ENCODE peak calls at places on chromosome 14, in five cellular contexts. One of them, this sample, is unnamed.

GRCh38 chr14:90275820-90276219 is 19.5 kb downstream of the PSMC1 start:
- DNase-seq in HuH-7.5: no peak
- DNase-seq in GM12865: no peak
- DNase-seq in non-pigmented ciliary epithelial cell: peak; percentile 70
- DNase-seq in GM23248: no peak
- DNase-seq in this sample: no peak

GRCh38 chr14:75234173-75234855 is 44.3 kb upstream of the FOS start:
- DNase-seq in GM23248: peak; percentile 67
- DNase-seq in HuH-7.5: no peak
- DNase-seq in non-pigmented ciliary epithelial cell: peak; percentile 89
- DNase-seq in GM12865: no peak
- DNase-seq in this sample: no peak

GRCh38 chr14:101235042-101235871 is 326.0 kb upstream of the DIO3 start:
- DNase-seq in non-pigmented ciliary epithelial cell: no peak
- DNase-seq in HuH-7.5: peak; percentile 71
- DNase-seq in GM23248: peak; percentile 70
- DNase-seq in GM12865: peak; percentile 11
- DNase-seq in this sample: no peak

GRCh38 chr14:72104011-72104613 is 171.9 kb downstream of the RGS6 start:
- DNase-seq in GM23248: peak; percentile 19
- DNase-seq in HuH-7.5: no peak
- DNase-seq in GM12865: peak; percentile 59
- DNase-seq in non-pigmented ciliary epithelial cell: no peak
- DNase-seq in this sample: no peak

GRCh38 chr14:51962678-51963077 is 26.7 kb upstream of the RTRAF start:
- DNase-seq in HuH-7.5: no peak
- DNase-seq in GM23248: peak; percentile 24
- DNase-seq in GM12865: no peak
- DNase-seq in non-pigmented ciliary epithelial cell: no peak
- DNase-seq in this sample: no peak

GRCh38 chr14:86777950-86778602 is 1214.9 kb downstream of the GALC start:
- DNase-seq in non-pigmented ciliary epithelial cell: peak; percentile 37
- DNase-seq in HuH-7.5: no peak
- DNase-seq in GM23248: no peak
- DNase-seq in GM12865: no peak
- DNase-seq in this sample: peak; percentile 55

GRCh38 chr14:24143511-24143910 is 2.1 kb upstream of the EMC9 start:
- DNase-seq in non-pigmented ciliary epithelial cell: no peak
- DNase-seq in GM23248: peak; percentile 87
- DNase-seq in GM12865: no peak
- DNase-seq in HuH-7.5: no peak
- DNase-seq in this sample: no peak

GRCh38 chr14:58547649-58548048 is 90.1 kb upstream of the DACT1 start:
- DNase-seq in non-pigmented ciliary epithelial cell: no peak
- DNase-seq in HuH-7.5: no peak
- DNase-seq in GM23248: no peak
- DNase-seq in GM12865: no peak
- DNase-seq in this sample: no peak

GRCh38 chr14:33567003-33567735 is 383.7 kb downstream of the EGLN3 start:
- DNase-seq in HuH-7.5: no peak
- DNase-seq in non-pigmented ciliary epithelial cell: no peak
- DNase-seq in GM12865: no peak
- DNase-seq in GM23248: no peak
- DNase-seq in this sample: no peak

GRCh38 chr14:77102154-77102553 is 4.1 kb downstream of the CIPC start:
- DNase-seq in GM12865: no peak
- DNase-seq in non-pigmented ciliary epithelial cell: no peak
- DNase-seq in GM23248: no peak
- DNase-seq in HuH-7.5: no peak
- DNase-seq in this sample: no peak

GRCh38 chr14:22291406-22291805 is 297.6 kb downstream of the DAD1 start:
- DNase-seq in HuH-7.5: no peak
- DNase-seq in non-pigmented ciliary epithelial cell: no peak
- DNase-seq in GM23248: peak; percentile 3
- DNase-seq in GM12865: no peak
- DNase-seq in this sample: no peak

GRCh38 chr14:104282332-104283196 is 144.2 kb downstream of the KIF26A start:
- DNase-seq in GM23248: no peak
- DNase-seq in non-pigmented ciliary epithelial cell: no peak
- DNase-seq in GM12865: no peak
- DNase-seq in HuH-7.5: no peak
- DNase-seq in this sample: no peak

GRCh38 chr14:49861581-49861922 is 9.0 kb upstream of the NEMF start:
- DNase-seq in GM12865: peak; percentile 83
- DNase-seq in HuH-7.5: no peak
- DNase-seq in non-pigmented ciliary epithelial cell: peak; percentile 40
- DNase-seq in GM23248: peak; percentile 86
- DNase-seq in this sample: peak; percentile 73

GRCh38 chr14:58395815-58396626 is at the start of gene TOMM20L:
- DNase-seq in GM12865: peak; percentile 83
- DNase-seq in HuH-7.5: peak; percentile 83
- DNase-seq in non-pigmented ciliary epithelial cell: no peak
- DNase-seq in GM23248: peak; percentile 83
- DNase-seq in this sample: no peak

GRCh38 chr14:68476212-68476964 is 316.5 kb downstream of the ZFP36L1 start:
- DNase-seq in non-pigmented ciliary epithelial cell: peak; percentile 89
- DNase-seq in HuH-7.5: no peak
- DNase-seq in GM23248: peak; percentile 96
- DNase-seq in GM12865: peak; percentile 92
- DNase-seq in this sample: peak; percentile 85

GRCh38 chr14:24535737-24536136 is 27.7 kb upstream of the CMA1 start:
- DNase-seq in non-pigmented ciliary epithelial cell: no peak
- DNase-seq in GM23248: no peak
- DNase-seq in GM12865: peak; percentile 17
- DNase-seq in HuH-7.5: no peak
- DNase-seq in this sample: no peak

GRCh38 chr14:31059152-31059924 is 33.2 kb upstream of the STRN3 start:
- DNase-seq in non-pigmented ciliary epithelial cell: peak; percentile 76
- DNase-seq in HuH-7.5: peak; percentile 40
- DNase-seq in GM23248: peak; percentile 85
- DNase-seq in GM12865: no peak
- DNase-seq in this sample: peak; percentile 44

GRCh38 chr14:20687362-20688166 is 1.0 kb upstream of the ANG start:
- DNase-seq in HuH-7.5: no peak
- DNase-seq in GM23248: no peak
- DNase-seq in GM12865: no peak
- DNase-seq in non-pigmented ciliary epithelial cell: no peak
- DNase-seq in this sample: no peak

GRCh38 chr14:53190938-53191337 is 37.8 kb upstream of the DDHD1 start:
- DNase-seq in non-pigmented ciliary epithelial cell: no peak
- DNase-seq in GM23248: peak; percentile 28
- DNase-seq in GM12865: peak; percentile 44
- DNase-seq in HuH-7.5: no peak
- DNase-seq in this sample: no peak

GRCh38 chr14:34110531-34110930 is 159.7 kb upstream of the EGLN3 start:
- DNase-seq in HuH-7.5: no peak
- DNase-seq in GM12865: no peak
- DNase-seq in non-pigmented ciliary epithelial cell: no peak
- DNase-seq in GM23248: no peak
- DNase-seq in this sample: no peak

GRCh38 chr14:101705733-101706508 is 55.6 kb upstream of the PPP2R5C start:
- DNase-seq in GM12865: peak; percentile 48
- DNase-seq in HuH-7.5: no peak
- DNase-seq in non-pigmented ciliary epithelial cell: no peak
- DNase-seq in GM23248: peak; percentile 34
- DNase-seq in this sample: no peak